ENCODE peak calls at places on chromosomes 3 and 15, in six cellular contexts. One of them, this sample, is unnamed.

GRCh38 chr3:124281453-124282316 is 289.8 kb upstream of the ROPN1 start:
- DNase-seq in hypothalamus: no peak
- DNase-seq in mucosa of descending colon: no peak
- DNase-seq in EL: peak
- DNase-seq in T-cell: no peak
- DNase-seq in stimulated activated naive CD8-positive, alpha-beta T cell treated with anti-CD3 and anti-CD28 coated beads, Interleukin-15, amount 100 ng/mL, for 72 hours: no peak
- DNase-seq in this sample: peak

GRCh38 chr15:57307527-57308193 is 68.6 kb upstream of the CGNL1 start:
- DNase-seq in hypothalamus: no peak
- DNase-seq in T-cell: no peak
- DNase-seq in stimulated activated naive CD8-positive, alpha-beta T cell treated with anti-CD3 and anti-CD28 coated beads, Interleukin-15, amount 100 ng/mL, for 72 hours: no peak
- DNase-seq in EL: no peak
- DNase-seq in mucosa of descending colon: no peak
- DNase-seq in this sample: no peak

GRCh38 chr3:59456852-59457485 is 407.1 kb upstream of the CFAP20DC start:
- DNase-seq in stimulated activated naive CD8-positive, alpha-beta T cell treated with anti-CD3 and anti-CD28 coated beads, Interleukin-15, amount 100 ng/mL, for 72 hours: no peak
- DNase-seq in EL: no peak
- DNase-seq in mucosa of descending colon: no peak
- DNase-seq in hypothalamus: no peak
- DNase-seq in T-cell: no peak
- DNase-seq in this sample: no peak

GRCh38 chr3:13544951-13545651 is 3.8 kb upstream of the FBLN2 start:
- DNase-seq in T-cell: no peak
- DNase-seq in EL: no peak
- DNase-seq in hypothalamus: no peak
- DNase-seq in mucosa of descending colon: no peak
- DNase-seq in stimulated activated naive CD8-positive, alpha-beta T cell treated with anti-CD3 and anti-CD28 coated beads, Interleukin-15, amount 100 ng/mL, for 72 hours: no peak
- DNase-seq in this sample: no peak

GRCh38 chr3:10983219-10983916 is 9.2 kb upstream of the SLC6A1 start:
- DNase-seq in mucosa of descending colon: no peak
- DNase-seq in hypothalamus: no peak
- DNase-seq in EL: peak
- DNase-seq in T-cell: no peak
- DNase-seq in stimulated activated naive CD8-positive, alpha-beta T cell treated with anti-CD3 and anti-CD28 coated beads, Interleukin-15, amount 100 ng/mL, for 72 hours: no peak
- DNase-seq in this sample: peak

GRCh38 chr15:95017950-95018349 is 786.6 kb downstream of the MCTP2 start:
- DNase-seq in hypothalamus: no peak
- DNase-seq in T-cell: no peak
- DNase-seq in EL: no peak
- DNase-seq in stimulated activated naive CD8-positive, alpha-beta T cell treated with anti-CD3 and anti-CD28 coated beads, Interleukin-15, amount 100 ng/mL, for 72 hours: no peak
- DNase-seq in mucosa of descending colon: peak
- DNase-seq in this sample: no peak

GRCh38 chr3:72860846-72861245 is 12.6 kb upstream of the SHQ1 start:
- DNase-seq in stimulated activated naive CD8-positive, alpha-beta T cell treated with anti-CD3 and anti-CD28 coated beads, Interleukin-15, amount 100 ng/mL, for 72 hours: no peak
- DNase-seq in T-cell: no peak
- DNase-seq in EL: no peak
- DNase-seq in mucosa of descending colon: no peak
- DNase-seq in hypothalamus: no peak
- DNase-seq in this sample: no peak

GRCh38 chr3:32969656-32970055 is 18.2 kb downstream of the CCR4 start:
- DNase-seq in EL: peak
- DNase-seq in hypothalamus: no peak
- DNase-seq in mucosa of descending colon: no peak
- DNase-seq in T-cell: no peak
- DNase-seq in stimulated activated naive CD8-positive, alpha-beta T cell treated with anti-CD3 and anti-CD28 coated beads, Interleukin-15, amount 100 ng/mL, for 72 hours: no peak
- DNase-seq in this sample: no peak

GRCh38 chr3:143450656-143451055 is 331.1 kb downstream of the CHST2 start:
- DNase-seq in T-cell: no peak
- DNase-seq in stimulated activated naive CD8-positive, alpha-beta T cell treated with anti-CD3 and anti-CD28 coated beads, Interleukin-15, amount 100 ng/mL, for 72 hours: no peak
- DNase-seq in mucosa of descending colon: no peak
- DNase-seq in EL: no peak
- DNase-seq in hypothalamus: no peak
- DNase-seq in this sample: no peak

This sample was measured in midbrain.